ENCODE peak calls at places on chromosomes 13 and 19, in five cellular contexts. B, P, A, N and T are unnamed samples.
A peak's percentile ranks its signal among the peaks of the same experiment; 100 is the strongest.

GRCh38 chr19:18496167-18496979 is 25.5 kb downstream of the ELL start:
- DNase-seq in B (peak; percentile 33), P (no peak), A (peak; percentile 52), N (peak; percentile 77), T (no peak)

GRCh38 chr13:79870766-79871165 is 389.8 kb downstream of the NDFIP2 start:
- DNase-seq in B (no peak), P (no peak), A (no peak), N (peak; percentile 8), T (no peak)

GRCh38 chr13:97600438-97601080 is 166.6 kb downstream of the RAP2A start:
- DNase-seq in B (no peak), P (no peak), A (no peak), N (peak; percentile 70), T (no peak)

GRCh38 chr13:40348096-40348679 is 318.3 kb downstream of the FOXO1 start:
- DNase-seq in B (no peak), P (no peak), A (no peak), N (no peak), T (no peak)

GRCh38 chr19:2750739-2751437 is 11.1 kb upstream of the SLC39A3 start:
- DNase-seq in B (no peak), P (no peak), A (no peak), N (no peak), T (no peak)

GRCh38 chr13:107767119-107767518 is 448.2 kb downstream of the LIG4 start:
- DNase-seq in B (no peak), P (no peak), A (no peak), N (peak; percentile 19), T (no peak)

GRCh38 chr13:77036294-77036693 is 9.3 kb upstream of the FBXL3 start:
- DNase-seq in B (no peak), P (no peak), A (no peak), N (no peak), T (no peak)

GRCh38 chr19:10184636-10185035 is 10.1 kb downstream of the DNMT1 start:
- DNase-seq in B (no peak), P (no peak), A (no peak), N (no peak), T (no peak)

GRCh38 chr13:95254341-95254740 is 46.9 kb downstream of the ABCC4 start:
- DNase-seq in B (no peak), P (no peak), A (no peak), N (peak; percentile 37), T (no peak)

GRCh38 chr19:54160182-54160811 is 776 bp upstream of the LENG1 start:
- DNase-seq in B (no peak), P (no peak), A (no peak), N (no peak), T (peak; percentile 36)